ENCODE peak calls at places on chromosome 15, in six cellular contexts. Y, V, U, X, A and N are unnamed samples.

GRCh38 chr15:50627351-50628055 is 59.1 kb downstream of the TRPM7 start:
- DNase-seq in Y (no peak), V (no peak), U (peak), X (no peak), A (peak), N (no peak)

GRCh38 chr15:74768099-74768770 is 13.6 kb upstream of the CSK start:
- DNase-seq in Y (no peak), V (no peak), U (no peak), X (no peak), A (no peak), N (no peak)

GRCh38 chr15:72227192-72227586 is 3.8 kb downstream of the PKM start:
- DNase-seq in Y (peak), V (no peak), U (peak), X (peak), A (no peak), N (no peak)

GRCh38 chr15:51374131-51374530 is 32.7 kb downstream of the GLDN start:
- DNase-seq in Y (no peak), V (no peak), U (no peak), X (no peak), A (no peak), N (no peak)

GRCh38 chr15:101439920-101440319 is 49.6 kb downstream of the PCSK6 start:
- DNase-seq in Y (peak), V (no peak), U (peak), X (no peak), A (no peak), N (no peak)

GRCh38 chr15:63985221-63986184 is 60.8 kb downstream of the DAPK2 start:
- DNase-seq in Y (no peak), V (peak), U (no peak), X (no peak), A (no peak), N (no peak)

GRCh38 chr15:57375827-57376694 is at the start of gene CGNL1:
- DNase-seq in Y (no peak), V (peak), U (no peak), X (no peak), A (no peak), N (no peak)

GRCh38 chr15:90863987-90864386 is 4.4 kb upstream of the FURIN start:
- DNase-seq in Y (no peak), V (no peak), U (no peak), X (peak), A (no peak), N (no peak)

GRCh38 chr15:49674370-49674769 is 53.5 kb downstream of the DTWD1 start:
- DNase-seq in Y (no peak), V (no peak), U (no peak), X (no peak), A (no peak), N (no peak)

GRCh38 chr15:101062063-101062462 is 142.9 kb downstream of the LRRK1 start:
- DNase-seq in Y (no peak), V (no peak), U (no peak), X (no peak), A (no peak), N (no peak)

GRCh38 chr15:77312523-77312922 is 107.4 kb downstream of the PEAK1 start:
- DNase-seq in Y (no peak), V (no peak), U (peak), X (peak), A (no peak), N (no peak)

GRCh38 chr15:64747578-64747977 is 27.8 kb downstream of the RBPMS2 start:
- DNase-seq in Y (no peak), V (no peak), U (no peak), X (no peak), A (no peak), N (no peak)

GRCh38 chr15:52783191-52783829 is 6.8 kb downstream of the ONECUT1 start:
- DNase-seq in Y (no peak), V (peak), U (no peak), X (no peak), A (no peak), N (no peak)

GRCh38 chr15:80550910-80551265 is 144.2 kb upstream of the ABHD17C start:
- DNase-seq in Y (peak), V (no peak), U (no peak), X (peak), A (no peak), N (no peak)

GRCh38 chr15:25241241-25241801 is 197.5 kb downstream of the UBE3A start:
- DNase-seq in Y (no peak), V (no peak), U (no peak), X (no peak), A (no peak), N (no peak)

GRCh38 chr15:32668942-32669341 is 27.4 kb downstream of the SCG5 start:
- DNase-seq in Y (no peak), V (no peak), U (no peak), X (no peak), A (no peak), N (no peak)

GRCh38 chr15:57570994-57571393 is 20.7 kb upstream of the MYZAP start:
- DNase-seq in Y (no peak), V (no peak), U (peak), X (peak), A (no peak), N (no peak)

GRCh38 chr15:89196994-89197393 is 24.4 kb downstream of the RLBP1 start:
- DNase-seq in Y (no peak), V (no peak), U (no peak), X (peak), A (no peak), N (no peak)

GRCh38 chr15:67329984-67330733 is 75.6 kb downstream of the IQCH start:
- DNase-seq in Y (no peak), V (no peak), U (no peak), X (peak), A (no peak), N (no peak)

GRCh38 chr15:60679256-60679655 is 200.3 kb upstream of the ICE2 start:
- DNase-seq in Y (peak), V (no peak), U (peak), X (no peak), A (no peak), N (no peak)

GRCh38 chr15:91099616-91100560 is at the start of gene SV2B:
- DNase-seq in Y (peak), V (peak), U (no peak), X (peak), A (no peak), N (no peak)

GRCh38 chr15:70528270-70528706 is 235.1 kb downstream of the UACA start:
- DNase-seq in Y (peak), V (no peak), U (no peak), X (no peak), A (no peak), N (peak)

GRCh38 chr15:70526974-70527325 is 236.4 kb downstream of the UACA start:
- DNase-seq in Y (no peak), V (no peak), U (no peak), X (no peak), A (no peak), N (no peak)

GRCh38 chr15:70525551-70525950 is 237.8 kb downstream of the UACA start:
- DNase-seq in Y (no peak), V (no peak), U (no peak), X (no peak), A (no peak), N (no peak)

GRCh38 chr15:70524470-70524869 is 238.9 kb downstream of the UACA start:
- DNase-seq in Y (no peak), V (no peak), U (no peak), X (no peak), A (no peak), N (no peak)

DNA sequence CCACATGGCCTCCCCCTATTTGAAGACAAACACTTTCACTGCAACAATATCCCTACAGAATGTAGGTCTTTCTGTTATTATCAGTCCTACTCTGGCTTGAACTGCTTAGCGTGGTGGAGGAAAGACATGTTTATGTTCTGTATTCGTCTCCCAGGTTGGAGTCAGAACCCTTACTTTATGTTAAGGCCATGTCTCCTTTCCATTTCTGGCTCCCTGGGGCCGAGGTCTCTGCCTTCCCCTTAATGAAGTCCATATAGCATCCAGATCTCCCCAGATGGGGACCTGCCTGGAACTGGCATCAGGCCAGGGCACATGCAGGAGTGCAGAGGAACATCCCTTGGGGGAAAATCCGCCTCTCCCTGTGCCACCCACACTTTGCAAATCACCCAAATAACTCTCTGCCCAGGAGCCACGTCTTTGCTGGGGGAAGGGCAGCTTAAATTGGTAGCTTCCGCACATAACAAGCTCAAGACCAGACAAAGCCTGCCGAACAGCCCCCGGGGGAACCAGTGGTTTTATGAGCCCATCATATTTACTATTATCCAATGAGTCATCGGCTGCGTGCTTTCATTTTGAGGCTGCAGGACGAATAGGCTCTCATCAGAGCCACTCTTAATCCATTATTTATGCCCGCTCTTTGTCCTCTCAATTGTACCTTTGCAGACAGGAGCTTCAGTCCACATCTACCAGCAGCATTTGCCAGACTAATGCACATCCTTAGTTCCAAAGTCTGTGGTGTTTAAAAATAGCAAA is 237.0 kb downstream of the UACA start:
- DNase-seq in Y (no peak), V (no peak), U (peak), X (peak), A (no peak), N (no peak)
- H3K4me3 ChIP-seq in Y (no peak), V (no peak), U (peak), X (no peak), A (no peak), N (no peak)

GRCh38 chr15:85906028-85906427 is 111.3 kb upstream of the KLHL25 start:
- DNase-seq in Y (no peak), V (no peak), U (no peak), X (no peak), A (no peak), N (no peak)
- TF ChIP-seq CTCF in Y (no peak), V (no peak), U (no peak), X (no peak), A (no peak), N (no peak)

GRCh38 chr15:99090011-99090699 is 14.7 kb upstream of the SYNM start:
- DNase-seq in Y (no peak), V (no peak), U (no peak), X (no peak), A (no peak), N (peak)
- H3K4me3 ChIP-seq in Y (no peak), V (no peak), U (no peak), X (no peak), A (no peak), N (no peak)

DNA sequence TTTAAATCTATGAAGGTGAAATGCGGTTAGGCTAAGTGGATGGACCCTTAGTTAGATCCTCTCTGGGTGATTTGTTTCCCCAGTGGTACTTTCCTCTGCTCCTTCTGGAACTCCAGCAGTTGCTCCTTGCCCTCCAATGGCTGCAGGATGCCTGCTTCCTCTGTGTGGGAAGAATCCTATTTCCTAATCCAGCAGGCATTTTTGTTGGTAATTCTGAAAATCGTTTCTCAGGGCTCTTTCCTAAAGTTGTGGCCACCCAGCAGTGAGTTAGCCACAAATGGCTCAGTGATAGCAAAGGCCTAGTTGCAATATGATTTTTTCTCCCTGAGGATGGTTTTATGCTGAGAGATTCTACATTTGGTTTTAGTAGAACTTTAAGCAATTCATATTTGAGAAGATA is 332.3 kb upstream of the C2CD4B start:
- DNase-seq in Y (no peak), V (no peak), U (peak), X (no peak), A (no peak), N (no peak)
- TF ChIP-seq CTCF in Y (no peak), V (no peak), U (no peak), X (no peak), A (no peak), N (no peak)

DNA sequence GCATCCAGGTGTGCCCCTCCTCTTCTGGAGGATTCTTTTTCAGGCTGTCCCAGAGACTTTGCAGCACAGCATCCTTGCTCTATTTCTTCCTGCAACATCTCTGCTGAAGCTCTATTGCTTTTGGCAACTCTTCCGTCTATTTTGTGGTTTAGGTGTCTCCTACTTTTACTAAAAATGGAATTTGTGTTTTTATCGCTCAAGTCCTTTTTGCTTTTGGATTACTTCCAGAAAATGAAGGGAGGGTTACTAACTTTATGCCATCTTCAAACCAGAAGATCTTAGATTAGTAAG is 66.4 kb downstream of the NOX5 start:
- DNase-seq in Y (no peak), V (no peak), U (no peak), X (no peak), A (no peak), N (no peak)
- H3K4me3 ChIP-seq in Y (no peak), V (no peak), U (no peak), X (no peak), A (no peak), N (no peak)

DNA sequence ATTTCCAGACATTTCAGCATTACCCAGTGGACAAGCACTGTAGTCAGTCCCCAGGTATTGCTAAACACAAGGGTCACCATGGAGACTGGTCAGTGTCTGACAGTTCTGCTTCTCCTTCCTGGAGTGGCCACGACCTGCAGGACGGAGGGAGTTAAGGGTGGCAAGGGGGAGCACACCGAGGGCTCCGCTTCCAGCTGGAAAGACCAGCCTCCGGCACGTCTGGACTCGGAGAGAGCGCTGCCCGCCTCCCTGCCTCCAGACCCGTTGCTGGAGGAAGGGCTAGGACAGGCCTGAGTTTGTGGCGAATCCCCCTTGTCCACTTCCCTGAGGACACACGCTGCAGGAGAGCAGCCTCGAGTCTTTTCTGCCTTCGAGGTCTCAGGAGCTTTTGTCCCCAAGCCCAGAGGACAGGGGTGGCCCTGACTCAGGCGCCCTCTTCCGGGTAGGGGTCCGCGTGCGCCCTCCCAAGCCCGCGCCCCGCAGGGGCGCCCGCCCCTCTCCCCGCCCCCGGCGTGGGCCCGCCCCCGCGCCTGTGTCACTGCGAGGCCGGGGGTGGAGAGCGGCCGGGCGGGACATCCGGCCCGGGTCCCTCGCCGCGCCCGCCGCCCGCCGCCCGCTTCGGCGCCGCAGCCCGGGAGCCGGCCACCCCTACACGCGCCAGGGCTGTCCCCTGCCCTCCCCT is at the start of gene CHST14:
- DNase-seq in Y (peak), V (peak), U (no peak), X (no peak), A (no peak), N (no peak)
- TF ChIP-seq CTCF in Y (no peak), V (no peak), U (no peak), X (no peak), A (no peak), N (no peak)

GRCh38 chr15:39458131-39458530 is 122.7 kb upstream of the THBS1 start:
- DNase-seq in Y (no peak), V (no peak), U (no peak), X (no peak), A (no peak), N (no peak)

GRCh38 chr15:39454189-39454986 is 126.5 kb upstream of the THBS1 start:
- DNase-seq in Y (peak), V (no peak), U (no peak), X (no peak), A (no peak), N (no peak)

GRCh38 chr15:39456582-39457330 is 124.1 kb upstream of the THBS1 start:
- DNase-seq in Y (no peak), V (no peak), U (no peak), X (no peak), A (no peak), N (no peak)

GRCh38 chr15:39455502-39455991 is 125.3 kb upstream of the THBS1 start:
- DNase-seq in Y (peak), V (no peak), U (no peak), X (peak), A (peak), N (no peak)

DNA sequence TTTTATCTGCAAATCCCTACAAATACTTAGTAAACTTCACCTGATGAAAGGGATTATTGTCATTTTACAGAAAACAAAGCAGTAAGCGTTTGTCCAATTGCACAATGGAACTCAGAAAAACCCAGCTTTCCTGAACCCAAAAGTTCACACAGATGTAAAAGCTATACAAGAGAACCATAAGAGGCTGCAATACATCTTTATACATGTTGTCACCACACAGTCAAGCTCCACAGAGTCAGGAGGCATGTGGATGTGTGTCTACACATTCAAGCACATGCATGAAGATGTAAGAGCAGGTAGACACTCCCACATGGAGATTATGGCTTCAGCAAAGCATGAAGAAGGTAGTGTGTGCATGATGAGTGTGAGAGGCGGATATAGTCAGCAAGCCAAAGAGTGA is 124.8 kb upstream of the THBS1 start:
- DNase-seq in Y (no peak), V (no peak), U (no peak), X (no peak), A (no peak), N (no peak)
- H3K4me3 ChIP-seq in Y (no peak), V (no peak), U (no peak), X (no peak), A (no peak), N (no peak)